ENCODE peak calls at places on chromosomes 4 and X, in six cellular contexts. One of them, this sample, is unnamed.
A peak's percentile ranks its signal among the peaks of the same experiment; 100 is the strongest.

GRCh38 chr4:2409381-2409783 is 9.1 kb downstream of the ZFYVE28 start:
- DNase-seq in trophoblast cell: no peak
- DNase-seq in cardiac septum: no peak
- DNase-seq in aorta: no peak
- DNase-seq in GM04504: no peak
- DNase-seq in germinal center: no peak
- DNase-seq in this sample: no peak

GRCh38 chr4:173777921-173778320 is 247.9 kb upstream of the HAND2 start:
- DNase-seq in GM04504: no peak
- DNase-seq in trophoblast cell: no peak
- DNase-seq in aorta: no peak
- DNase-seq in cardiac septum: no peak
- DNase-seq in germinal center: no peak
- DNase-seq in this sample: no peak

GRCh38 chrX:87895421-87895820 is 377.8 kb downstream of the KLHL4 start:
- DNase-seq in aorta: no peak
- DNase-seq in germinal center: no peak
- DNase-seq in GM04504: no peak
- DNase-seq in trophoblast cell: no peak
- DNase-seq in cardiac septum: no peak
- DNase-seq in this sample: no peak

GRCh38 chr4:150970685-150971151 is 44.4 kb downstream of the LRBA start:
- DNase-seq in aorta: no peak
- DNase-seq in cardiac septum: no peak
- DNase-seq in trophoblast cell: no peak
- DNase-seq in germinal center: no peak
- DNase-seq in GM04504: no peak
- DNase-seq in this sample: no peak

GRCh38 chr4:28232376-28232775 is 1371.7 kb downstream of the STIM2 start:
- DNase-seq in GM04504: no peak
- DNase-seq in cardiac septum: no peak
- DNase-seq in trophoblast cell: no peak
- DNase-seq in germinal center: no peak
- DNase-seq in aorta: no peak
- DNase-seq in this sample: no peak

GRCh38 chrX:133350751-133351150 is 64.5 kb downstream of the GPC4 start:
- DNase-seq in germinal center: no peak
- DNase-seq in GM04504: no peak
- DNase-seq in aorta: peak; percentile 51
- DNase-seq in trophoblast cell: no peak
- DNase-seq in cardiac septum: no peak
- DNase-seq in this sample: no peak

GRCh38 chr4:20085653-20086052 is 166.1 kb upstream of the SLIT2 start:
- DNase-seq in germinal center: no peak
- DNase-seq in aorta: no peak
- DNase-seq in GM04504: no peak
- DNase-seq in cardiac septum: no peak
- DNase-seq in trophoblast cell: no peak
- DNase-seq in this sample: no peak

GRCh38 chr4:2484169-2484568 is 15.3 kb downstream of the RNF4 start:
- DNase-seq in GM04504: no peak
- DNase-seq in trophoblast cell: no peak
- DNase-seq in aorta: no peak
- DNase-seq in cardiac septum: no peak
- DNase-seq in germinal center: no peak
- DNase-seq in this sample: no peak

GRCh38 chrX:135914404-135914803 is 20.9 kb downstream of the SAGE1 start:
- DNase-seq in cardiac septum: no peak
- DNase-seq in aorta: no peak
- DNase-seq in trophoblast cell: no peak
- DNase-seq in GM04504: no peak
- DNase-seq in germinal center: no peak
- DNase-seq in this sample: no peak

GRCh38 chrX:41449615-41450014 is 2.5 kb downstream of the NYX start:
- DNase-seq in trophoblast cell: peak; percentile 33
- DNase-seq in aorta: no peak
- DNase-seq in germinal center: peak; percentile 24
- DNase-seq in GM04504: peak; percentile 24
- DNase-seq in cardiac septum: no peak
- DNase-seq in this sample: no peak

GRCh38 chr4:39528056-39528465 is 822 bp upstream of the UGDH start:
- DNase-seq in aorta: peak; percentile 93
- DNase-seq in cardiac septum: peak; percentile 88
- DNase-seq in trophoblast cell: peak; percentile 96
- DNase-seq in GM04504: peak; percentile 71
- DNase-seq in germinal center: peak; percentile 59
- DNase-seq in this sample: no peak

GRCh38 chrX:135112096-135112729 is 8.1 kb downstream of the ETDB start:
- DNase-seq in aorta: no peak
- DNase-seq in germinal center: peak; percentile 14
- DNase-seq in cardiac septum: no peak
- DNase-seq in GM04504: no peak
- DNase-seq in trophoblast cell: peak; percentile 64
- DNase-seq in this sample: no peak

GRCh38 chrX:151896734-151897474 is 15.8 kb upstream of the MAGEA4 start:
- DNase-seq in trophoblast cell: no peak
- DNase-seq in cardiac septum: no peak
- DNase-seq in GM04504: peak; percentile 63
- DNase-seq in aorta: no peak
- DNase-seq in germinal center: no peak
- DNase-seq in this sample: no peak

GRCh38 chr4:82694106-82694505 is 104.5 kb downstream of the SCD5 start:
- DNase-seq in germinal center: no peak
- DNase-seq in aorta: no peak
- DNase-seq in trophoblast cell: no peak
- DNase-seq in GM04504: no peak
- DNase-seq in cardiac septum: no peak
- DNase-seq in this sample: no peak

GRCh38 chrX:74015379-74016019 is 288.5 kb upstream of the ZCCHC13 start:
- DNase-seq in cardiac septum: no peak
- DNase-seq in germinal center: peak; percentile 36
- DNase-seq in trophoblast cell: peak; percentile 84
- DNase-seq in GM04504: peak; percentile 54
- DNase-seq in aorta: peak; percentile 59
- DNase-seq in this sample: peak; percentile 3

GRCh38 chr4:48902266-48902665 is 4.3 kb downstream of the OCIAD2 start:
- DNase-seq in GM04504: no peak
- DNase-seq in germinal center: no peak
- DNase-seq in trophoblast cell: peak; percentile 88
- DNase-seq in aorta: no peak
- DNase-seq in cardiac septum: no peak
- DNase-seq in this sample: no peak

GRCh38 chr4:86855572-86855971 is 6.4 kb upstream of the SLC10A6 start:
- DNase-seq in germinal center: no peak
- DNase-seq in trophoblast cell: peak; percentile 92
- DNase-seq in cardiac septum: no peak
- DNase-seq in aorta: no peak
- DNase-seq in GM04504: peak; percentile 62
- DNase-seq in this sample: no peak

GRCh38 chrX:46279214-46279924 is 265.9 kb downstream of the ZNF674 start:
- DNase-seq in trophoblast cell: no peak
- DNase-seq in GM04504: no peak
- DNase-seq in aorta: no peak
- DNase-seq in germinal center: no peak
- DNase-seq in cardiac septum: no peak
- DNase-seq in this sample: no peak

GRCh38 chr4:109395694-109396093 is 37.9 kb upstream of the SEC24B start:
- DNase-seq in cardiac septum: no peak
- DNase-seq in aorta: no peak
- DNase-seq in germinal center: no peak
- DNase-seq in GM04504: no peak
- DNase-seq in trophoblast cell: no peak
- DNase-seq in this sample: no peak

GRCh38 chr4:110926841-110927400 is 304.0 kb upstream of the PITX2 start:
- DNase-seq in trophoblast cell: no peak
- DNase-seq in cardiac septum: no peak
- DNase-seq in GM04504: peak; percentile 23
- DNase-seq in aorta: no peak
- DNase-seq in germinal center: no peak
- DNase-seq in this sample: no peak

GRCh38 chrX:129115104-129115503 is 408.2 kb downstream of the SMARCA1 start:
- DNase-seq in trophoblast cell: peak; percentile 64
- DNase-seq in GM04504: peak; percentile 1
- DNase-seq in cardiac septum: no peak
- DNase-seq in germinal center: peak; percentile 2
- DNase-seq in aorta: no peak
- DNase-seq in this sample: no peak

GRCh38 chr4:106201373-106201772 is 114.6 kb downstream of the TBCK start:
- DNase-seq in cardiac septum: no peak
- DNase-seq in trophoblast cell: peak; percentile 10
- DNase-seq in aorta: no peak
- DNase-seq in germinal center: no peak
- DNase-seq in GM04504: no peak
- DNase-seq in this sample: no peak

GRCh38 chrX:97266406-97267121 is 382.9 kb downstream of the RPA4 start:
- DNase-seq in GM04504: no peak
- DNase-seq in trophoblast cell: no peak
- DNase-seq in aorta: no peak
- DNase-seq in germinal center: no peak
- DNase-seq in cardiac septum: no peak
- DNase-seq in this sample: no peak

GRCh38 chr4:9758641-9759317 is 22.7 kb upstream of the DRD5 start:
- DNase-seq in trophoblast cell: no peak
- DNase-seq in GM04504: no peak
- DNase-seq in cardiac septum: no peak
- DNase-seq in germinal center: no peak
- DNase-seq in aorta: no peak
- DNase-seq in this sample: no peak

GRCh38 chrX:109270580-109271484 is 211.1 kb downstream of the GUCY2F start:
- DNase-seq in aorta: no peak
- DNase-seq in GM04504: no peak
- DNase-seq in cardiac septum: no peak
- DNase-seq in trophoblast cell: peak; percentile 5
- DNase-seq in germinal center: no peak
- DNase-seq in this sample: no peak

GRCh38 chr4:132572210-132572609 is 576.9 kb upstream of the PCDH10 start:
- DNase-seq in germinal center: no peak
- DNase-seq in trophoblast cell: peak; percentile 35
- DNase-seq in GM04504: no peak
- DNase-seq in aorta: no peak
- DNase-seq in cardiac septum: no peak
- DNase-seq in this sample: no peak

GRCh38 chr4:163666335-163666888 is 171.9 kb downstream of the TMA16 start:
- DNase-seq in GM04504: no peak
- DNase-seq in trophoblast cell: no peak
- DNase-seq in cardiac septum: no peak
- DNase-seq in aorta: no peak
- DNase-seq in germinal center: no peak
- DNase-seq in this sample: no peak

GRCh38 chr4:15717126-15717525 is 14.3 kb downstream of the BST1 start:
- DNase-seq in germinal center: no peak
- DNase-seq in aorta: no peak
- DNase-seq in cardiac septum: no peak
- DNase-seq in trophoblast cell: peak; percentile 68
- DNase-seq in GM04504: no peak
- DNase-seq in this sample: no peak

GRCh38 chr4:59583845-59584568 is 1616.1 kb upstream of the ADGRL3 start:
- DNase-seq in aorta: no peak
- DNase-seq in germinal center: no peak
- DNase-seq in cardiac septum: no peak
- DNase-seq in trophoblast cell: no peak
- DNase-seq in GM04504: no peak
- DNase-seq in this sample: no peak

GRCh38 chr4:56051710-56052075 is 102.9 kb downstream of the CEP135 start:
- DNase-seq in germinal center: no peak
- DNase-seq in trophoblast cell: no peak
- DNase-seq in cardiac septum: no peak
- DNase-seq in aorta: no peak
- DNase-seq in GM04504: no peak
- DNase-seq in this sample: no peak

GRCh38 chrX:119758682-119759332 is 419 bp downstream of the SOWAHD start:
- DNase-seq in aorta: peak; percentile 62
- DNase-seq in trophoblast cell: peak; percentile 36
- DNase-seq in cardiac septum: no peak
- DNase-seq in germinal center: no peak
- DNase-seq in GM04504: no peak
- DNase-seq in this sample: no peak

GRCh38 chr4:139835006-139835405 is 169.4 kb downstream of the MGST2 start:
- DNase-seq in germinal center: no peak
- DNase-seq in trophoblast cell: no peak
- DNase-seq in GM04504: no peak
- DNase-seq in cardiac septum: no peak
- DNase-seq in aorta: no peak
- DNase-seq in this sample: no peak

GRCh38 chrX:107712231-107713204 is 63.1 kb downstream of the TSC22D3 start:
- DNase-seq in cardiac septum: peak; percentile 47
- DNase-seq in germinal center: no peak
- DNase-seq in trophoblast cell: peak; percentile 67
- DNase-seq in aorta: peak; percentile 50
- DNase-seq in GM04504: no peak
- DNase-seq in this sample: no peak

GRCh38 chr4:963276-964225 is 9.8 kb downstream of the DGKQ start:
- DNase-seq in germinal center: no peak
- DNase-seq in GM04504: no peak
- DNase-seq in trophoblast cell: no peak
- DNase-seq in cardiac septum: no peak
- DNase-seq in aorta: peak; percentile 48
- DNase-seq in this sample: no peak

This sample was measured in iPS DF 19.7.